ENCODE peak calls at places on chromosomes 4 and X, in four cellular contexts. One of them, this sample, is unnamed.

GRCh38 chr4:88018471-88018870 is 11.0 kb downstream of the PKD2 start:
- DNase-seq in Daoy: peak; percentile 58
- DNase-seq in ovary: no peak
- DNase-seq in effector memory CD4-positive, alpha-beta T cell: no peak
- DNase-seq in this sample: no peak

GRCh38 chr4:83889802-83890201 is 353.9 kb downstream of the GPAT3 start:
- DNase-seq in Daoy: peak; percentile 49
- DNase-seq in ovary: no peak
- DNase-seq in effector memory CD4-positive, alpha-beta T cell: no peak
- DNase-seq in this sample: no peak

GRCh38 chr4:182142146-182143085 is 100.8 kb upstream of the TENM3 start:
- DNase-seq in effector memory CD4-positive, alpha-beta T cell: no peak
- DNase-seq in Daoy: peak; percentile 65
- DNase-seq in ovary: no peak
- DNase-seq in this sample: no peak

GRCh38 chr4:126701756-126702155 is 931.0 kb upstream of the INTU start:
- DNase-seq in ovary: no peak
- DNase-seq in effector memory CD4-positive, alpha-beta T cell: no peak
- DNase-seq in Daoy: no peak
- DNase-seq in this sample: no peak

GRCh38 chrX:143642426-143642825 is 6.5 kb upstream of the SLITRK4 start:
- DNase-seq in Daoy: no peak
- DNase-seq in effector memory CD4-positive, alpha-beta T cell: no peak
- DNase-seq in ovary: no peak
- DNase-seq in this sample: no peak

GRCh38 chr4:18250564-18250963 is 229.0 kb upstream of the LCORL start:
- DNase-seq in Daoy: no peak
- DNase-seq in effector memory CD4-positive, alpha-beta T cell: no peak
- DNase-seq in ovary: no peak
- DNase-seq in this sample: no peak

GRCh38 chr4:15291133-15291532 is 136.7 kb upstream of the C1QTNF7 start:
- DNase-seq in effector memory CD4-positive, alpha-beta T cell: no peak
- DNase-seq in ovary: no peak
- DNase-seq in Daoy: no peak
- DNase-seq in this sample: no peak

GRCh38 chr4:26372525-26373172 is 51.8 kb downstream of the RBPJ start:
- DNase-seq in Daoy: peak; percentile 48
- DNase-seq in ovary: no peak
- DNase-seq in effector memory CD4-positive, alpha-beta T cell: peak; percentile 9
- DNase-seq in this sample: peak; percentile 57

GRCh38 chrX:19347916-19348315 is 4.2 kb downstream of the PDHA1 start:
- DNase-seq in Daoy: no peak
- DNase-seq in effector memory CD4-positive, alpha-beta T cell: no peak
- DNase-seq in ovary: no peak
- DNase-seq in this sample: no peak

GRCh38 chr4:63618883-63619573 is 790.2 kb downstream of the TECRL start:
- DNase-seq in ovary: no peak
- DNase-seq in Daoy: no peak
- DNase-seq in effector memory CD4-positive, alpha-beta T cell: no peak
- DNase-seq in this sample: no peak

GRCh38 chrX:17616936-17617335 is 120.4 kb upstream of the SCML1 start:
- DNase-seq in Daoy: no peak
- DNase-seq in effector memory CD4-positive, alpha-beta T cell: no peak
- DNase-seq in ovary: no peak
- DNase-seq in this sample: no peak

GRCh38 chr4:130395871-130396270 is 1299.9 kb downstream of the C4orf33 start:
- DNase-seq in Daoy: no peak
- DNase-seq in ovary: no peak
- DNase-seq in effector memory CD4-positive, alpha-beta T cell: no peak
- DNase-seq in this sample: no peak

GRCh38 chr4:156794863-156795262 is 176.7 kb downstream of the PDGFC start:
- DNase-seq in Daoy: no peak
- DNase-seq in effector memory CD4-positive, alpha-beta T cell: no peak
- DNase-seq in ovary: no peak
- DNase-seq in this sample: no peak

GRCh38 chrX:45794323-45794994 is 593.8 kb upstream of the DIPK2B start:
- DNase-seq in Daoy: no peak
- DNase-seq in ovary: no peak
- DNase-seq in effector memory CD4-positive, alpha-beta T cell: no peak
- DNase-seq in this sample: no peak

GRCh38 chrX:120794525-120794975 is 81.1 kb downstream of the CT47B1 start:
- DNase-seq in effector memory CD4-positive, alpha-beta T cell: no peak
- DNase-seq in Daoy: no peak
- DNase-seq in ovary: no peak
- DNase-seq in this sample: no peak

GRCh38 chrX:21735038-21735752 is 22.7 kb downstream of the SMPX start:
- DNase-seq in Daoy: peak; percentile 17
- DNase-seq in ovary: no peak
- DNase-seq in effector memory CD4-positive, alpha-beta T cell: no peak
- DNase-seq in this sample: no peak

GRCh38 chr4:3250438-3250955 is 1.5 kb downstream of the MSANTD1 start:
- DNase-seq in effector memory CD4-positive, alpha-beta T cell: no peak
- DNase-seq in Daoy: no peak
- DNase-seq in ovary: no peak
- DNase-seq in this sample: no peak

GRCh38 chr4:136505020-136505419 is 1027.3 kb downstream of the PCDH18 start:
- DNase-seq in Daoy: no peak
- DNase-seq in effector memory CD4-positive, alpha-beta T cell: no peak
- DNase-seq in ovary: no peak
- DNase-seq in this sample: no peak

GRCh38 chrX:129797251-129797906 is 17.6 kb downstream of the SASH3 start:
- DNase-seq in effector memory CD4-positive, alpha-beta T cell: no peak
- DNase-seq in Daoy: no peak
- DNase-seq in ovary: no peak
- DNase-seq in this sample: no peak

GRCh38 chrX:7215842-7216241 is 67.9 kb upstream of the PUDP start:
- DNase-seq in Daoy: no peak
- DNase-seq in effector memory CD4-positive, alpha-beta T cell: no peak
- DNase-seq in ovary: no peak
- DNase-seq in this sample: no peak

GRCh38 chrX:132676102-132676501 is 187.3 kb upstream of the MBNL3 start:
- DNase-seq in effector memory CD4-positive, alpha-beta T cell: no peak
- DNase-seq in Daoy: no peak
- DNase-seq in ovary: no peak
- DNase-seq in this sample: no peak

GRCh38 chr4:175996231-175996630 is 69.4 kb upstream of the WDR17 start:
- DNase-seq in Daoy: no peak
- DNase-seq in effector memory CD4-positive, alpha-beta T cell: no peak
- DNase-seq in ovary: no peak
- DNase-seq in this sample: no peak

GRCh38 chr4:55675196-55675793 is 39.2 kb upstream of the NMU start:
- DNase-seq in Daoy: no peak
- DNase-seq in ovary: no peak
- DNase-seq in effector memory CD4-positive, alpha-beta T cell: no peak
- DNase-seq in this sample: no peak

GRCh38 chr4:119209077-119209476 is 3.4 kb upstream of the USP53 start:
- DNase-seq in Daoy: peak; percentile 74
- DNase-seq in ovary: no peak
- DNase-seq in effector memory CD4-positive, alpha-beta T cell: no peak
- DNase-seq in this sample: peak; percentile 7

GRCh38 chrX:150324035-150324728 is 38.9 kb upstream of the MAMLD1 start:
- DNase-seq in effector memory CD4-positive, alpha-beta T cell: no peak
- DNase-seq in Daoy: peak; percentile 87
- DNase-seq in ovary: no peak
- DNase-seq in this sample: no peak

GRCh38 chrX:21996872-21997271 is 35.3 kb upstream of the PHEX start:
- DNase-seq in ovary: no peak
- DNase-seq in Daoy: no peak
- DNase-seq in effector memory CD4-positive, alpha-beta T cell: no peak
- DNase-seq in this sample: no peak

GRCh38 chr4:89836031-89836777 is 757 bp downstream of the SNCA start:
- DNase-seq in effector memory CD4-positive, alpha-beta T cell: no peak
- DNase-seq in Daoy: peak; percentile 1
- DNase-seq in ovary: peak; percentile 55
- DNase-seq in this sample: peak; percentile 24

GRCh38 chr4:36235306-36235705 is 9.0 kb downstream of the ARAP2 start:
- DNase-seq in effector memory CD4-positive, alpha-beta T cell: no peak
- DNase-seq in Daoy: peak; percentile 12
- DNase-seq in ovary: no peak
- DNase-seq in this sample: no peak

GRCh38 chr4:5821665-5822358 is 71.1 kb downstream of the CRMP1 start:
- DNase-seq in ovary: no peak
- DNase-seq in effector memory CD4-positive, alpha-beta T cell: no peak
- DNase-seq in Daoy: peak; percentile 30
- DNase-seq in this sample: no peak

GRCh38 chrX:39388730-39389129 is 587.5 kb downstream of the MID1IP1 start:
- DNase-seq in ovary: no peak
- DNase-seq in effector memory CD4-positive, alpha-beta T cell: no peak
- DNase-seq in Daoy: no peak
- DNase-seq in this sample: no peak

GRCh38 chrX:136752796-136753195 is 27.9 kb downstream of the ARHGEF6 start:
- DNase-seq in Daoy: peak; percentile 4
- DNase-seq in effector memory CD4-positive, alpha-beta T cell: no peak
- DNase-seq in ovary: no peak
- DNase-seq in this sample: no peak

GRCh38 chr4:7132249-7132648 is 60.1 kb upstream of the SORCS2 start:
- DNase-seq in effector memory CD4-positive, alpha-beta T cell: no peak
- DNase-seq in ovary: no peak
- DNase-seq in Daoy: no peak
- DNase-seq in this sample: no peak

GRCh38 chr4:180799798-180800197 is 1443.4 kb upstream of the TENM3 start:
- DNase-seq in ovary: no peak
- DNase-seq in effector memory CD4-positive, alpha-beta T cell: no peak
- DNase-seq in Daoy: peak; percentile 1
- DNase-seq in this sample: no peak

GRCh38 chr4:159227984-159228383 is 125.1 kb downstream of the RAPGEF2 start:
- DNase-seq in ovary: peak; percentile 58
- DNase-seq in Daoy: peak; percentile 71
- DNase-seq in effector memory CD4-positive, alpha-beta T cell: no peak
- DNase-seq in this sample: no peak

GRCh38 chr4:138614462-138615142 is 372.5 kb upstream of the SLC7A11 start:
- DNase-seq in effector memory CD4-positive, alpha-beta T cell: no peak
- DNase-seq in ovary: no peak
- DNase-seq in Daoy: no peak
- DNase-seq in this sample: no peak

GRCh38 chr4:21117771-21118170 is 417.5 kb downstream of the PACRGL start:
- DNase-seq in ovary: no peak
- DNase-seq in effector memory CD4-positive, alpha-beta T cell: no peak
- DNase-seq in Daoy: no peak
- DNase-seq in this sample: no peak

GRCh38 chr4:173316060-173316459 is 18.1 kb downstream of the HMGB2 start:
- DNase-seq in ovary: no peak
- DNase-seq in Daoy: no peak
- DNase-seq in effector memory CD4-positive, alpha-beta T cell: no peak
- DNase-seq in this sample: no peak

GRCh38 chrX:106726485-106727437 is at the start of gene RNF128:
- DNase-seq in ovary: peak; percentile 25
- DNase-seq in Daoy: peak; percentile 60
- DNase-seq in effector memory CD4-positive, alpha-beta T cell: no peak
- DNase-seq in this sample: no peak